ENCODE peak calls at places on chromosomes 6 and 20, in six cellular contexts. One of them, this sample, is unnamed.

GRCh38 chr20:25692499-25692898 is 4.2 kb downstream of the ZNF337 start:
- DNase-seq in HepG2: no peak
- DNase-seq in H1: no peak
- DNase-seq in GM12891: no peak
- DNase-seq in GM12878: no peak
- DNase-seq in K562: peak
- DNase-seq in this sample: no peak

GRCh38 chr6:43040542-43041257 is 13.0 kb downstream of the CUL7 start:
- DNase-seq in HepG2: no peak
- DNase-seq in H1: no peak
- DNase-seq in GM12891: no peak
- DNase-seq in GM12878: no peak
- DNase-seq in K562: no peak
- DNase-seq in this sample: no peak

GRCh38 chr6:53358440-53359087 is 9.8 kb upstream of the ELOVL5 start:
- DNase-seq in HepG2: no peak
- DNase-seq in H1: no peak
- DNase-seq in GM12891: no peak
- DNase-seq in GM12878: no peak
- DNase-seq in K562: no peak
- DNase-seq in this sample: no peak

GRCh38 chr6:110520992-110521543 is 44.7 kb upstream of the SLC22A16 start:
- DNase-seq in HepG2: no peak
- DNase-seq in H1: no peak
- DNase-seq in GM12891: no peak
- DNase-seq in GM12878: no peak
- DNase-seq in K562: no peak
- DNase-seq in this sample: no peak

GRCh38 chr6:74091133-74091793 is 395.3 kb downstream of the CD109 start:
- DNase-seq in HepG2: peak
- DNase-seq in H1: no peak
- DNase-seq in GM12891: no peak
- DNase-seq in GM12878: no peak
- DNase-seq in K562: peak
- DNase-seq in this sample: no peak

GRCh38 chr6:25882066-25882496 is 8.0 kb upstream of the SLC17A3 start:
- DNase-seq in HepG2: no peak
- DNase-seq in H1: peak
- DNase-seq in GM12891: no peak
- DNase-seq in GM12878: no peak
- DNase-seq in K562: no peak
- DNase-seq in this sample: no peak

GRCh38 chr6:12761376-12762115 is 45.0 kb downstream of the PHACTR1 start:
- DNase-seq in HepG2: no peak
- DNase-seq in H1: no peak
- DNase-seq in GM12891: no peak
- DNase-seq in GM12878: no peak
- DNase-seq in K562: no peak
- DNase-seq in this sample: no peak

GRCh38 chr6:119440953-119441352 is 91.4 kb upstream of the MAN1A1 start:
- DNase-seq in HepG2: no peak
- DNase-seq in H1: no peak
- DNase-seq in GM12891: no peak
- DNase-seq in GM12878: no peak
- DNase-seq in K562: no peak
- DNase-seq in this sample: no peak

GRCh38 chr6:104431096-104431495 is 428.6 kb downstream of the HACE1 start:
- DNase-seq in HepG2: no peak
- DNase-seq in H1: no peak
- DNase-seq in GM12891: no peak
- DNase-seq in GM12878: no peak
- DNase-seq in K562: no peak
- DNase-seq in this sample: no peak

GRCh38 chr6:92352130-92352529 is 1067.2 kb downstream of the EPHA7 start:
- DNase-seq in HepG2: no peak
- DNase-seq in H1: no peak
- DNase-seq in GM12891: no peak
- DNase-seq in GM12878: no peak
- DNase-seq in K562: no peak
- DNase-seq in this sample: no peak

GRCh38 chr20:51492167-51493092 is 50.1 kb downstream of the NFATC2 start:
- DNase-seq in HepG2: no peak
- DNase-seq in H1: no peak
- DNase-seq in GM12891: no peak
- DNase-seq in GM12878: no peak
- DNase-seq in K562: peak
- DNase-seq in this sample: no peak

GRCh38 chr6:13513606-13514502 is 26.5 kb upstream of the GFOD1 start:
- DNase-seq in HepG2: no peak
- DNase-seq in H1: no peak
- DNase-seq in GM12891: no peak
- DNase-seq in GM12878: no peak
- DNase-seq in K562: no peak
- DNase-seq in this sample: no peak

GRCh38 chr6:152723398-152723797 is 25.7 kb downstream of the MYCT1 start:
- DNase-seq in HepG2: no peak
- DNase-seq in H1: no peak
- DNase-seq in GM12891: no peak
- DNase-seq in GM12878: no peak
- DNase-seq in K562: no peak
- DNase-seq in this sample: no peak

GRCh38 chr6:108078191-108078590 is 3.6 kb upstream of the OSTM1 start:
- DNase-seq in HepG2: no peak
- DNase-seq in H1: no peak
- DNase-seq in GM12891: no peak
- DNase-seq in GM12878: no peak
- DNase-seq in K562: no peak
- DNase-seq in this sample: no peak

GRCh38 chr20:37336369-37337207 is 9.4 kb upstream of the SRC start:
- DNase-seq in HepG2: no peak
- DNase-seq in H1: no peak
- DNase-seq in GM12891: peak
- DNase-seq in GM12878: peak
- DNase-seq in K562: peak
- DNase-seq in this sample: peak

GRCh38 chr20:37337208-37337955 is 8.6 kb upstream of the SRC start:
- DNase-seq in HepG2: peak
- DNase-seq in H1: no peak
- DNase-seq in GM12891: no peak
- DNase-seq in GM12878: no peak
- DNase-seq in K562: no peak
- DNase-seq in this sample: no peak

GRCh38 chr20:37333848-37334318 is 12.1 kb upstream of the SRC start:
- DNase-seq in HepG2: peak
- DNase-seq in H1: no peak
- DNase-seq in GM12891: no peak
- DNase-seq in GM12878: no peak
- DNase-seq in K562: no peak
- DNase-seq in this sample: no peak

GRCh38 chr20:37334450-37334849 is 11.5 kb upstream of the SRC start:
- DNase-seq in HepG2: no peak
- DNase-seq in H1: no peak
- DNase-seq in GM12891: no peak
- DNase-seq in GM12878: no peak
- DNase-seq in K562: no peak
- DNase-seq in this sample: no peak

GRCh38 chr20:37335642-37336368 is 10.1 kb upstream of the SRC start:
- DNase-seq in HepG2: peak
- DNase-seq in H1: no peak
- DNase-seq in GM12891: peak
- DNase-seq in GM12878: no peak
- DNase-seq in K562: peak
- DNase-seq in this sample: no peak
- TF ChIP-seq POLR2AphosphoS5 in HepG2: no peak
- TF ChIP-seq POLR2AphosphoS5 in H1: no peak
- TF ChIP-seq POLR2AphosphoS5 in GM12891: no peak
- TF ChIP-seq POLR2AphosphoS5 in GM12878: peak
- TF ChIP-seq POLR2AphosphoS5 in K562: no peak
- TF ChIP-seq POLR2AphosphoS5 in this sample: no peak

GRCh38 chr20:297925-298754 is 770 bp downstream of the ZCCHC3 start:
- DNase-seq in HepG2: peak
- DNase-seq in H1: no peak
- DNase-seq in GM12891: no peak
- DNase-seq in GM12878: no peak
- DNase-seq in K562: peak
- DNase-seq in this sample: no peak
- TF ChIP-seq POLR2A in HepG2: peak
- TF ChIP-seq POLR2A in H1: peak
- TF ChIP-seq POLR2A in GM12891: no peak
- TF ChIP-seq POLR2A in GM12878: peak
- TF ChIP-seq POLR2A in K562: peak
- TF ChIP-seq POLR2A in this sample: peak

DNA sequence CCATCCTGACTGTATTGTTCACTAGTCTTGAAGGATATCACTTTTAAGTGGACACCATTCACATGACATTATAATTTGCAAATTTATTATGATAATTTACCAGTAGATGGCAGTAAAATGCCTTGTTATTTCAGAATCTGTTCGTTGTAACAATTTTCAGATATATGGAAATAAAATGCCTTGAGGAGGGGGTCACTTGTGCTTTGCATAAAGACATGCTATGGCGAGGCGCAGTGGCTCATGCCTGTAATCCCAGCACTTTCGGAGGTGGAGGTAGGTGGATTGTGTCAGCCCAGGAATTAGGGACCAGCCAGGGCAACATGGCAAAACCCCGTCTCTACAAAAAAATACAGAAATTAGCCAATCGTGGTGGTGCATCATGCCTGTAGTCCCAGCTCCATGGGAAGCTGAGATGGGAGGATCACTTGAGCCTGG is 9.0 kb upstream of the NCOA6 start:
- DNase-seq in HepG2: peak
- DNase-seq in H1: no peak
- DNase-seq in GM12891: no peak
- DNase-seq in GM12878: no peak
- DNase-seq in K562: peak
- DNase-seq in this sample: no peak
- TF ChIP-seq TAF1 in HepG2: no peak
- TF ChIP-seq TAF1 in H1: no peak
- TF ChIP-seq TAF1 in GM12891: no peak
- TF ChIP-seq TAF1 in GM12878: no peak
- TF ChIP-seq TAF1 in K562: no peak
- TF ChIP-seq TAF1 in this sample: no peak

DNA sequence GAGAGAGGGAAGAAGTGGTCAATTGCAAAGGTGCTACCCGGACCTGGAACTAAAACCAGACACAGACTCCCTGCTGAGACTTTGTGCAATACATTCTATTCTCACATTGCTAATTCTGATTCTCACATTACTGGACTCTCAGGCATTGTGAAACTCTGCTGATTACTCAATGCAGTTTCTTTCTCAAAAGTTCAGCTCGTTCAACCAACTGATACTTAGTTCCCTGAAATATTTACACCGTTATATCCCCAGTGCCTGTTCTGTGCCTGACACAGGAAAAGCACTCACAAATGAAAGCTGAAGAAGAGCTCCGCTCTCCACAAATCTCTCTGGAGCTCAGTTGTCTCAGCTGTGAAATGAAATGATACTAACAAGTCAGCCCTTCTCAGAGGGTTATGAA is 503 bp upstream of the SLPI start:
- DNase-seq in HepG2: peak
- DNase-seq in H1: no peak
- DNase-seq in GM12891: no peak
- DNase-seq in GM12878: no peak
- DNase-seq in K562: no peak
- DNase-seq in this sample: no peak
- TF ChIP-seq POLR2AphosphoS5 in HepG2: no peak
- TF ChIP-seq POLR2AphosphoS5 in H1: no peak
- TF ChIP-seq POLR2AphosphoS5 in GM12891: no peak
- TF ChIP-seq POLR2AphosphoS5 in GM12878: no peak
- TF ChIP-seq POLR2AphosphoS5 in K562: no peak
- TF ChIP-seq POLR2AphosphoS5 in this sample: no peak